ENCODE peak calls at places on chromosomes 6 and 20, in four cellular contexts. N is left ventricle myocardium inferior, Z is esophagus squamous epithelium, I is fibroblast of lung. W is an unnamed sample.
A peak's percentile ranks its signal among the peaks of the same experiment; 100 is the strongest.

GRCh38 chr20:47578543-47578942 is 76.9 kb downstream of the NCOA3 start:
- DNase-seq in N (no peak), Z (no peak), I (no peak), W (no peak)

GRCh38 chr6:63467247-63467954 is 104.9 kb upstream of the LOC128125822 start:
- DNase-seq in N (no peak), Z (no peak), I (no peak), W (no peak)

GRCh38 chr6:30824698-30825097 is 59.6 kb upstream of the DDR1 start:
- DNase-seq in N (no peak), Z (no peak), I (no peak), W (no peak)

GRCh38 chr20:23613676-23614075 is 8.0 kb upstream of the CST9 start:
- DNase-seq in N (no peak), Z (no peak), I (no peak), W (no peak)

GRCh38 chr6:77979204-77979603 is 326.4 kb downstream of the MEI4 start:
- DNase-seq in N (no peak), Z (no peak), I (no peak), W (no peak)

GRCh38 chr6:105993769-105994521 is 92.2 kb upstream of the PRDM1 start:
- DNase-seq in N (peak; percentile 27), Z (no peak), I (peak; percentile 42), W (peak; percentile 65)

GRCh38 chr20:49482621-49483017 is at the start of gene KCNB1:
- DNase-seq in N (peak; percentile 56), Z (no peak), I (peak; percentile 49), W (peak; percentile 60)

GRCh38 chr6:8382434-8382833 is 52.9 kb downstream of the SLC35B3 start:
- DNase-seq in N (no peak), Z (no peak), I (no peak), W (no peak)

GRCh38 chr6:75934643-75935472 is 137.6 kb downstream of the IMPG1 start:
- DNase-seq in N (no peak), Z (no peak), I (peak; percentile 77), W (no peak)

GRCh38 chr20:19889011-19889953 is 127.9 kb upstream of the NAA20 start:
- DNase-seq in N (peak; percentile 56), Z (no peak), I (peak; percentile 91), W (no peak)

GRCh38 chr20:63463400-63464288 is 8.8 kb downstream of the KCNQ2 start:
- DNase-seq in N (no peak), Z (no peak), I (peak; percentile 6), W (no peak)

GRCh38 chr6:109454483-109455160 is 950 bp downstream of the MICAL1 start:
- DNase-seq in N (no peak), Z (peak; percentile 31), I (peak; percentile 20), W (peak; percentile 76)

GRCh38 chr20:48635791-48636267 is 192.0 kb downstream of the PREX1 start:
- DNase-seq in N (peak; percentile 54), Z (no peak), I (peak; percentile 35), W (peak; percentile 66)

GRCh38 chr6:105799051-105799450 is 287.1 kb upstream of the PRDM1 start:
- DNase-seq in N (no peak), Z (no peak), I (peak; percentile 20), W (no peak)

GRCh38 chr6:90432408-90432775 is 135.7 kb upstream of the BACH2 start:
- DNase-seq in N (no peak), Z (no peak), I (no peak), W (no peak)

GRCh38 chr20:34543457-34544056 is 15.0 kb upstream of the MAP1LC3A start:
- DNase-seq in N (no peak), Z (no peak), I (no peak), W (no peak)

GRCh38 chr6:11143394-11144371 is 32.2 kb upstream of the ERVFRD-1 start:
- DNase-seq in N (peak; percentile 56), Z (peak; percentile 8), I (peak; percentile 95), W (peak; percentile 84)

GRCh38 chr6:40159865-40160264 is 225.6 kb upstream of the MOCS1 start:
- DNase-seq in N (no peak), Z (no peak), I (no peak), W (no peak)

GRCh38 chr6:64679411-64679810 is 1027.6 kb downstream of the EYS start:
- DNase-seq in N (no peak), Z (no peak), I (no peak), W (no peak)

GRCh38 chr20:5135363-5136012 is 8.7 kb downstream of the CDS2 start:
- DNase-seq in N (no peak), Z (no peak), I (no peak), W (no peak)

GRCh38 chr20:25495189-25495824 is 87.8 kb downstream of the GINS1 start:
- DNase-seq in N (no peak), Z (no peak), I (no peak), W (no peak)

GRCh38 chr6:163391983-163392382 is 22.5 kb upstream of the QKI start:
- DNase-seq in N (no peak), Z (no peak), I (peak; percentile 28), W (no peak)

GRCh38 chr6:137102851-137103492 is 58.2 kb upstream of the IL20RA start:
- DNase-seq in N (no peak), Z (no peak), I (no peak), W (no peak)

GRCh38 chr6:129638055-129639019 is 71.6 kb downstream of the ARHGAP18 start:
- DNase-seq in N (no peak), Z (no peak), I (peak; percentile 76), W (no peak)

GRCh38 chr6:48641544-48641943 is 530.5 kb upstream of the PTCHD4 start:
- DNase-seq in N (no peak), Z (no peak), I (peak; percentile 92), W (no peak)

GRCh38 chr20:6583134-6583738 is 184.2 kb upstream of the BMP2 start:
- DNase-seq in N (peak; percentile 20), Z (no peak), I (peak; percentile 49), W (peak; percentile 51)

GRCh38 chr6:106155219-106155830 is 69.2 kb downstream of the PRDM1 start:
- DNase-seq in N (no peak), Z (no peak), I (no peak), W (no peak)

GRCh38 chr6:143746202-143747119 is 68.7 kb downstream of the PHACTR2 start:
- DNase-seq in N (no peak), Z (no peak), I (no peak), W (no peak)
- H3K4me3 ChIP-seq in N (peak overlapping the region; percentile 39), Z (no peak overlapping the region), I (no peak overlapping the region), W (peak overlapping the region; percentile 26)

DNA sequence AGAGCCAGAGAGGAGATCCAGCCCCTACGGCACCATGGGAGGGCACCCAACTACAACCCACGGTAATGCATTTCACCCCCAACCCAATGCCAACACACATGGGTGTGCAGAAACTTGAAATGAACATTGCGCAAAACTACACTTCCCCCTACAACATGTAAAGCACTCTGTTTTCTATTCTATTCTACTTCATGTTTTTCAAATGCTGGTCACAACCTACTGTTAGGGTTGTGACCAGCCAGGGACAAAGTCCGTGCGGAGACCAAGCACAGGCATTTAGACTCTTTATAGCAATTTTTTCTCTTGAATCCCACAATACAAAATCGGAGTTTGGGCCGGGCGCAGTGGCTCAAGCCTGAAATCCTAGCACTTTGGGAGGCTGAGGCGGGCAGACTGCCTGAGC is 90.6 kb downstream of the MRPL14 start:
- DNase-seq in N (no peak), Z (no peak), I (no peak), W (peak; percentile 31)
- H3K4me1 ChIP-seq in N (peaks cover 5% of the 10 kb centered on the region), Z (peaks cover 6% of the 10 kb centered on the region), I (peaks cover 24% of the 10 kb centered on the region), W (peaks cover 12% of the 10 kb centered on the region)

DNA sequence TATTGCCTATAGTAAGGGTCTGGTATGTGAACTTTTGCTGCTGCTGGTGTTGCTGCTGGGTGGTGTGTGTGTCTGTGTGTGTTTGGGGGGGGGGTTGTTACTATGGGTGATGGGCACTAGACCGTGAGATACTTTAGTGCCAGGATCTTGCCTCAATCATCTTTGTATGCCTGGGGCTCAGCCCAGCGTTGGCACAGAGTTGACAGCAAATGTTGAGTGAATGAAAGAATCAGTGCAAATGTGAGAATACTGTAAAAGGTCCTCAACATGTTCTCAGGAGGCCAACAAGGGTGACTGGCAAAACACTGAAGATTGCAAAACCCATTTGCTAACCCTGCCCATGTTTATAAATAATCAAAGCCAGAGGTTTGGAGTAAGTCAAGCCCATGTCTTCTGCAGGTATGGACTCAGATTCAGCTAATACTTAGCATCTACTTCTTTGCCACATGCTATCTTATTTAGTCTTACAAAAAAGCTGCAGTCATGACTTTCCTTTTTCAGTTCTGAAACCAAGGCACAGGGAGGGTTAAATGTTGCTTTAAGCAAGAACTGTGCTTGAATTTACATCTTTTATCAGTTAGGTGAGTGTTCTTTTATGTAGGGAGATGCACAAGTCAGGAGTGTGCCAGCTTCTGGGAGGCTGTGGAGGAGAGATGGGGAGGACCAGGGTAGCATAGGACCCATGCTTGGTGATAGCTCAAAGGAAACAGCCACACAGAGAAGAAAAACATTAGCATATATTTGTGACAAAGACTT is 125.3 kb upstream of the SPACA1 start:
- DNase-seq in N (no peak), Z (no peak), I (no peak), W (no peak)
- H3K27ac ChIP-seq in N (no peak overlapping the region), Z (no peak overlapping the region), I (no peak overlapping the region), W (no peak overlapping the region)

GRCh38 chr6:168583126-168583525 is 142.1 kb downstream of the SMOC2 start:
- DNase-seq in N (no peak), Z (no peak), I (no peak), W (no peak)

GRCh38 chr6:168582581-168582981 is 141.6 kb downstream of the SMOC2 start:
- DNase-seq in N (no peak), Z (no peak), I (no peak), W (no peak)

GRCh38 chr6:168583821-168584220 is 142.8 kb downstream of the SMOC2 start:
- DNase-seq in N (no peak), Z (no peak), I (no peak), W (no peak)

GRCh38 chr6:168581706-168582105 is 140.7 kb downstream of the SMOC2 start:
- DNase-seq in N (no peak), Z (no peak), I (no peak), W (no peak)

DNA sequence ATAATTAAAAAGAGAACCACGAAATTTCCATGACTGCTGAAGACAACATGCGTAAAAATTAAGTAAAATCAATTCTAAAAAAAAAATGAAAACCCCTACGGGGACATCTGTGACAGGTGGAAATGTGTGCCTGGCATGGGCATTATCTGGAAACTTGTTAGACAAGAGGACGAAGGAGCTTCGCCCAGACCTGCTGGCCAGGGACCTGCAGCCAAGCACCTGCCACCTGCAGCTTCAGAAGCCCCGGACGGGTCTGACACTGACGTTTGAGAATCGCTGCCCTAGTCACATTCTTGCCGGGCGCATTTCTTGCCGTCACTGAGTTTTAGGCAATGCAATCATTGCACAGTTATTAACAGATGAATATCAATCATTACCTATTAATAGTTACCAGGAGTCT is 140.3 kb downstream of the SMOC2 start:
- DNase-seq in N (no peak), Z (no peak), I (no peak), W (no peak)
- H3K4me3 ChIP-seq in N (no peak overlapping the region), Z (no peak overlapping the region), I (no peak overlapping the region), W (no peak overlapping the region)

GRCh38 chr6:166235666-166236292 is 68.1 kb upstream of the TBXT start:
- DNase-seq in N (no peak), Z (no peak), I (no peak), W (no peak)
- H3K4me1 ChIP-seq in N (no peaks in the 10 kb centered on the region), Z (no peaks in the 10 kb centered on the region), I (no peaks in the 10 kb centered on the region), W (peaks cover 3% of the 10 kb centered on the region)

DNA sequence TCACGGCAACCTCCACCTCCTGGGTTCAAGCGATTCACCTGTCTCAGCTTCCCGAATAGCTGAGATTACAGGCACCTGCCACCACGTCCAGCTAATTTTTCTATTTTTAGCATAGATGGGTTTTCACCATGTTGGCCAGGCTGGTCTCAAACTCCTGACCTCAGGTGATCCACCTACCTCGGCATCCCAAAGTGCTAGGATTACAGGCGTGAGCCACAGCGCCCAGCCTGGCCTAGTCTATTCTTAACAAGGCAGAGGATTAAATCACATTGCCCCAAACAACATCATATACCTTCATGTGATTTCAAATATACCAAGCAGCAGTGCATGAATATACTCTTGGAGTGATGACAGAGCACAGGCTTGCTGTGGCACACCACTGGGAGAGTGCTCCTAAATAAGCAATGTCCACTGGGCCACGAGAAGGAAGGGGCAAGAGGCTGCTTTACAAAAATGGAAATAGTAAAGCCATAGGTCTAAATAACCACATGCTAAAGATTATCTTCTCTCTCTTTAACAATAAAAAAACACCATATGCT is 76.6 kb upstream of the TULP1 start:
- DNase-seq in N (no peak), Z (no peak), I (no peak), W (no peak)
- H3K27ac ChIP-seq in N (peak overlapping the region; percentile 87), Z (peak overlapping the region; percentile 89), I (no peak overlapping the region), W (peak overlapping the region; percentile 73)

W was measured in lower lobe of right lung.